ENCODE peak calls at places on chromosome 2, in four cellular contexts. H is midbrain, T is left cardiac atrium, R is AML-193. P is an unnamed sample.

GRCh38 chr2:626491-627339 is 50.5 kb downstream of the TMEM18 start:
- DNase-seq in R (no peak), T (no peak), H (no peak), P (no peak)

GRCh38 chr2:107810734-107811133 is 16.0 kb upstream of the RGPD4 start:
- DNase-seq in H (no peak), R (peak), T (no peak), P (no peak)

GRCh38 chr2:170739048-170739447 is 23.9 kb downstream of the SP5 start:
- DNase-seq in R (no peak), T (no peak), H (no peak), P (no peak)

GRCh38 chr2:210046851-210047486 is 44.5 kb downstream of the RPE start:
- DNase-seq in H (no peak), T (no peak), R (peak), P (no peak)

GRCh38 chr2:102048465-102048864 is 56.7 kb downstream of the IL1R2 start:
- DNase-seq in T (no peak), H (no peak), R (no peak), P (no peak)

GRCh38 chr2:206051912-206052311 is 34.1 kb downstream of the INO80D start:
- DNase-seq in T (no peak), R (no peak), H (no peak), P (no peak)

GRCh38 chr2:207286106-207286505 is 120.4 kb upstream of the KLF7 start:
- DNase-seq in H (no peak), T (no peak), R (no peak), P (no peak)

GRCh38 chr2:25697559-25698341 is 24.4 kb upstream of the DTNB start:
- DNase-seq in H (no peak), T (no peak), R (no peak), P (no peak)

GRCh38 chr2:9144047-9144446 is 62.6 kb upstream of the ASAP2 start:
- DNase-seq in T (no peak), H (no peak), R (no peak), P (no peak)

GRCh38 chr2:151823651-151824050 is 4.6 kb downstream of the ARL5A start:
- DNase-seq in H (no peak), R (no peak), T (no peak), P (peak)

GRCh38 chr2:69715964-69716363 is 26.0 kb upstream of the ANXA4 start:
- DNase-seq in R (no peak), T (no peak), H (no peak), P (no peak)

GRCh38 chr2:197500503-197501179 is 462 bp downstream of the HSPE1 start:
- DNase-seq in T (no peak), H (peak), R (no peak), P (no peak)

GRCh38 chr2:96205888-96206287 is 2.7 kb downstream of the STARD7 start:
- DNase-seq in R (no peak), H (no peak), T (no peak), P (no peak)

GRCh38 chr2:215828528-215829184 is 184.7 kb downstream of the MREG start:
- DNase-seq in T (peak), H (no peak), R (peak), P (peak)

GRCh38 chr2:12106440-12107080 is 360.1 kb downstream of the LPIN1 start:
- DNase-seq in H (no peak), T (peak), R (peak), P (no peak)

GRCh38 chr2:198220727-198221337 is 416.4 kb downstream of the PLCL1 start:
- DNase-seq in R (no peak), H (no peak), T (no peak), P (no peak)

GRCh38 chr2:11873346-11873745 is 126.9 kb downstream of the LPIN1 start:
- DNase-seq in T (no peak), R (peak), H (no peak), P (no peak)

GRCh38 chr2:85846411-85846810 is 42.4 kb downstream of the ST3GAL5 start:
- DNase-seq in H (no peak), R (no peak), T (no peak), P (no peak)

GRCh38 chr2:219497495-219498279 is 1.0 kb upstream of the GMPPA start:
- DNase-seq in R (peak), T (peak), H (peak), P (no peak)

GRCh38 chr2:168552450-168552856 is 96.4 kb downstream of the CERS6 start:
- DNase-seq in H (no peak), T (no peak), R (no peak), P (no peak)

GRCh38 chr2:129318581-129319421 is 660.7 kb upstream of the RAB6C start:
- DNase-seq in H (no peak), T (no peak), R (no peak), P (no peak)

GRCh38 chr2:54634012-54634411 is 89.5 kb upstream of the EML6 start:
- DNase-seq in R (no peak), T (no peak), H (no peak), P (no peak)

GRCh38 chr2:238305092-238305862 is 15.0 kb upstream of the TRAF3IP1 start:
- DNase-seq in H (no peak), T (no peak), R (no peak), P (no peak)

GRCh38 chr2:85540131-85540587 is 1.2 kb downstream of the MAT2A start:
- DNase-seq in R (peak), T (no peak), H (no peak), P (no peak)

GRCh38 chr2:151733781-151734672 is at the start of gene NEB:
- DNase-seq in R (no peak), H (no peak), T (no peak), P (no peak)

GRCh38 chr2:151408788-151409600 is 708 bp upstream of the RIF1 start:
- DNase-seq in R (no peak), H (no peak), T (no peak), P (no peak)

GRCh38 chr2:179543361-179543901 is 278.8 kb upstream of the SESTD1 start:
- DNase-seq in H (no peak), R (no peak), T (no peak), P (no peak)

GRCh38 chr2:241776336-241777166 is at the start of gene GAL3ST2:
- DNase-seq in R (no peak), H (no peak), T (no peak), P (no peak)

GRCh38 chr2:143934170-143934912 is 585.6 kb downstream of the ZEB2 start:
- DNase-seq in H (no peak), R (no peak), T (no peak), P (no peak)

GRCh38 chr2:96153291-96153713 is 8.1 kb upstream of the DUSP2 start:
- DNase-seq in R (no peak), H (no peak), T (no peak), P (no peak)

GRCh38 chr2:1613731-1614354 is 130.5 kb downstream of the PXDN start:
- DNase-seq in H (no peak), T (peak), R (no peak), P (no peak)

GRCh38 chr2:177622516-177622915 is 229.9 kb downstream of the AGPS start:
- DNase-seq in T (no peak), R (peak), H (peak), P (peak)